ENCODE peak calls at places on chromosomes 4 and X, in five cellular contexts. B, S, C, T and W are unnamed samples.

GRCh38 chr4:10015140-10015753 is 6.0 kb downstream of the SLC2A9 start:
- DNase-seq in B (peak), C (no peak), S (peak), T (peak), W (no peak)

GRCh38 chrX:93428497-93428896 is 244.9 kb downstream of the NAP1L3 start:
- DNase-seq in C (no peak), S (no peak), T (no peak), B (no peak), W (no peak)

GRCh38 chr4:188190461-188190860 is 51.2 kb downstream of the TRIML1 start:
- DNase-seq in T (no peak), C (no peak), B (no peak), S (no peak), W (no peak)

GRCh38 chr4:86769794-86770193 is 79.4 kb downstream of the SLC10A6 start:
- DNase-seq in C (no peak), T (no peak), B (no peak), S (no peak), W (no peak)

GRCh38 chr4:123182289-123182688 is 214.3 kb upstream of the SPRY1 start:
- DNase-seq in B (no peak), C (no peak), T (peak), S (no peak), W (no peak)

GRCh38 chrX:44795945-44796450 is 47.8 kb upstream of the DUSP21 start:
- DNase-seq in B (no peak), C (no peak), S (no peak), T (no peak), W (peak)

GRCh38 chr4:126065016-126065415 is 750.3 kb downstream of the FAT4 start:
- DNase-seq in S (no peak), T (no peak), C (no peak), B (no peak), W (no peak)

GRCh38 chr4:92305148-92305877 is 1.5 kb downstream of the GRID2 start:
- DNase-seq in T (peak), S (peak), B (peak), C (no peak), W (no peak)

GRCh38 chrX:115968436-115969252 is 201.9 kb upstream of the AGTR2 start:
- DNase-seq in B (peak), T (no peak), S (peak), C (no peak), W (no peak)

GRCh38 chrX:139823806-139824205 is 109.0 kb downstream of the ATP11C start:
- DNase-seq in T (no peak), C (no peak), S (no peak), B (no peak), W (no peak)

GRCh38 chr4:30903493-30903892 is 183.3 kb downstream of the PCDH7 start:
- DNase-seq in C (no peak), T (no peak), B (no peak), S (no peak), W (no peak)

GRCh38 chr4:106695846-106696245 is 327.3 kb upstream of the GIMD1 start:
- DNase-seq in B (no peak), S (no peak), T (no peak), C (no peak), W (no peak)

GRCh38 chr4:156686120-156686519 is 285.5 kb downstream of the PDGFC start:
- DNase-seq in C (no peak), B (no peak), T (no peak), S (no peak), W (no peak)

GRCh38 chrX:49184294-49185061 is 1.7 kb downstream of the PRICKLE3 start:
- DNase-seq in B (peak), S (peak), T (peak), C (no peak), W (no peak)

GRCh38 chrX:134601240-134601639 is 57.0 kb downstream of the PLAC1 start:
- DNase-seq in S (no peak), B (no peak), T (no peak), C (no peak), W (no peak)

GRCh38 chr4:175671491-175671934 is 140.6 kb downstream of the GPM6A start:
- DNase-seq in B (no peak), T (no peak), C (no peak), S (peak), W (no peak)

GRCh38 chr4:162847945-162848549 is 318.6 kb downstream of the NAF1 start:
- DNase-seq in B (no peak), C (no peak), T (no peak), S (no peak), W (no peak)

GRCh38 chr4:113522433-113522832 is 239.1 kb downstream of the CAMK2D start:
- DNase-seq in S (no peak), B (no peak), T (no peak), C (no peak), W (no peak)

GRCh38 chr4:186726150-186726439 is 2.4 kb upstream of the FAT1 start:
- DNase-seq in S (no peak), T (no peak), B (no peak), C (no peak), W (no peak)

GRCh38 chr4:82515705-82516104 is 46.1 kb downstream of the TMEM150C start:
- DNase-seq in S (no peak), B (no peak), C (no peak), T (no peak), W (no peak)

GRCh38 chrX:108312011-108312410 is 126.2 kb downstream of the COL4A6 start:
- DNase-seq in C (no peak), B (no peak), S (no peak), T (no peak), W (no peak)

GRCh38 chr4:100391913-100392312 is 125.9 kb downstream of the EMCN start:
- DNase-seq in B (no peak), S (no peak), T (no peak), C (no peak), W (no peak)

GRCh38 chr4:182478475-182478874 is 235.3 kb downstream of the TENM3 start:
- DNase-seq in C (peak), S (no peak), B (peak), T (peak), W (no peak)

GRCh38 chr4:90840828-90841227 is 713.6 kb downstream of the CCSER1 start:
- DNase-seq in S (no peak), T (no peak), C (no peak), B (no peak), W (no peak)

GRCh38 chr4:185062606-185063005 is 44.3 kb downstream of the HELT start:
- DNase-seq in T (no peak), S (no peak), C (no peak), B (no peak), W (no peak)

GRCh38 chr4:11483076-11483475 is 54.4 kb upstream of the HS3ST1 start:
- DNase-seq in C (no peak), T (no peak), B (no peak), S (no peak), W (no peak)

GRCh38 chrX:16785247-16786138 is 773 bp upstream of the TXLNG start:
- DNase-seq in T (no peak), B (no peak), C (no peak), S (no peak), W (no peak)

GRCh38 chr4:99624141-99624719 is 33.4 kb downstream of the C4orf54 start:
- DNase-seq in S (no peak), C (no peak), T (no peak), B (no peak), W (no peak)

DNA sequence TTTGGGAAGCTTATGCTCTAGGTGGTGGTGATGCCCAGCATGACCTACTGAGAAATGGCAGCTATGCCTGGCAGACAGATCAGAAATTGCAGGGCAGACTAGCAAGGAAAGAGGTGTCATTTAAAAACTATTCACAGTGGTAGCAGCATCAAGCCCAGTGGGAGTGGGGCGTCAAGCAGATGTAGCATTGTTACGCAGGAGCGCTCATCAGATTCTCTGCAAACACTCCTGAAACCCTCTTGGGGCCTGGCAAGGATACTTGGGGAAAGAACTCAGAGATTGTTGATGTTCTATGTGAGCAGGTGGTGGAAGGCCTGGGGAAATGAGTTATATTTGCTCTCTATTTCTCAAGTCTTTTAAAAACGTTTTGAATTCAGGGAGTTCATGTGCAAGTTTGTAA is 437.6 kb downstream of the RAPGEF2 start:
- DNase-seq in B (no peak), T (no peak), S (peak), C (no peak), W (no peak)
- TF ChIP-seq SRF in B (no peak), T (no peak), S (no peak), C (no peak), W (no peak)

GRCh38 chrX:3711331-3711917 is 2.0 kb downstream of the PRKX start:
- DNase-seq in B (no peak), S (no peak), T (peak), C (no peak), W (peak)

GRCh38 chrX:3712080-3712869 is 1.2 kb downstream of the PRKX start:
- DNase-seq in B (no peak), S (no peak), T (peak), C (no peak), W (no peak)

GRCh38 chrX:3713937-3714434 is 537 bp upstream of the PRKX start:
- DNase-seq in B (no peak), C (no peak), S (peak), T (peak), W (no peak)

GRCh38 chrX:3712870-3713224 is 602 bp downstream of the PRKX start:
- DNase-seq in T (peak), B (no peak), S (no peak), C (no peak), W (no peak)

DNA sequence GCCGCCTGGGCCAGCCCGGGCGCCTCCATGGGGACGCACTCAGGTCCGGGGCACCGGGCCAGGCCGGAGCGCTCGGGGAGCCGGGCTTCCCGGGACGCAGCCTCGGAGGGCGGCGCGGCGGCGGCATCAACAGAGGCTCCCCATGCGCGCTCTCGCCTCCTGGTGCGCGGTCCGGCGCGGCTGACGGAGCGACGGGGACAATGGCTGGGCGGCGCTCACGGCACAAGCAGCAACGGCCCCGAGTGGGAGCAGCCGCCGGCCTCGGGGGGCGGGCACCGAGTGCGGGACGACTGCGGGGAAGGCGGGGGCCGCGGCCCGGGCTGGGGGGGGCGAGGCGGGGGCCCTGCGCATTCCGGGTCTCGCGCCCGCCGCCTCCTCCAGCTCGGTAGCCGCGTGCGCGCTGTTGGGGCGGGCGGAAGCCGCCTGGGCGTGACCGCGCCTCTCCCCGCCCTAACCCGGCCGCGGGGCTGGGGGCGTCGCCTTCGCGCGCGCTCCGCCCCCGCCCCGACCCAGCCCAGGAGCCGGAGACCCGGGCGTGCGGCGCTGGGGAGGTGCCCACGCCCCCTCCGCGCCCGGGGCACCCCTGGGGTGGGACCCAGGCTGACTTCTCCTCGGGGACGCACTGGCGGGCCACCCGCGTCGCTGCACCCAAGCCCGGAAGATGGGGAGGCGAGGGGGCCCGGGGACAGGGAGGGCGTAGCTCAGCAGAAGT is at the start of gene PRKX:
- DNase-seq in B (no peak), C (no peak), S (peak), T (peak), W (peak)
- TF ChIP-seq POLR2A in B (no peak), C (no peak), S (peak), T (peak), W (peak)

DNA sequence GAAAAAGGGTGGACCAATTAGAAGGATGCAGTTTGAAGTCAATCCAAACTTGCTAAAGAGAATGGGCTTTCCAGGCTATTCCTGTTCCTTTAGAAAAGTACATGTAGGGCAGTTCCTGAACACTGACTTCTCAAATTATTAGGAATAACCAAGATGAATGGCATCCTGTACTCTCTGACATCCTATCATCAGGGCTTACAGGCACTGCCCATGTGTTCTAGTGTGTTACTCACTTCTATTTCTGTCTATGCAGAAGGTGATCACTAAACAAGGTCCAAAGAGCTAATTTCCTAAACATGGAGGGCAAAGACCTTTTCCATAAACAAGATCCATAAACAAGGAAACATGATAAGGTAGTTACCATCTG is 53.7 kb downstream of the AWAT2 start:
- DNase-seq in B (no peak), C (no peak), T (no peak), S (no peak), W (no peak)
- TF ChIP-seq SRF in B (no peak), C (no peak), T (no peak), S (no peak), W (no peak)

GRCh38 chr4:6576932-6577331 is 1.9 kb downstream of the MAN2B2 start:
- DNase-seq in C (no peak), B (no peak), T (no peak), S (no peak), W (no peak)

GRCh38 chr4:6580353-6580752 is 5.4 kb downstream of the MAN2B2 start:
- DNase-seq in B (no peak), C (no peak), S (no peak), T (no peak), W (no peak)

GRCh38 chr4:6577409-6577808 is 2.4 kb downstream of the MAN2B2 start:
- DNase-seq in S (no peak), C (no peak), B (no peak), T (no peak), W (no peak)

GRCh38 chr4:6576512-6576911 is 1.5 kb downstream of the MAN2B2 start:
- DNase-seq in B (no peak), C (no peak), S (no peak), T (no peak), W (no peak)

GRCh38 chr4:6578221-6578620 is 3.2 kb downstream of the MAN2B2 start:
- DNase-seq in T (no peak), C (no peak), B (no peak), S (no peak), W (no peak)
- TF ChIP-seq POLR2A in T (no peak), C (no peak), B (no peak), S (no peak), W (no peak)

GRCh38 chr4:121794505-121795192 is 6.5 kb upstream of the EXOSC9 start:
- DNase-seq in C (peak), T (peak), B (no peak), S (no peak), W (no peak)
- TF ChIP-seq SRF in C (no peak), T (no peak), B (no peak), S (no peak), W (no peak)

GRCh38 chrX:132217203-132218073 is 1.8 kb downstream of the RAP2C start:
- DNase-seq in S (peak), C (peak), B (peak), T (peak), W (peak)
- TF ChIP-seq POLR2A in S (no peak), C (no peak), B (no peak), T (peak), W (peak)

DNA sequence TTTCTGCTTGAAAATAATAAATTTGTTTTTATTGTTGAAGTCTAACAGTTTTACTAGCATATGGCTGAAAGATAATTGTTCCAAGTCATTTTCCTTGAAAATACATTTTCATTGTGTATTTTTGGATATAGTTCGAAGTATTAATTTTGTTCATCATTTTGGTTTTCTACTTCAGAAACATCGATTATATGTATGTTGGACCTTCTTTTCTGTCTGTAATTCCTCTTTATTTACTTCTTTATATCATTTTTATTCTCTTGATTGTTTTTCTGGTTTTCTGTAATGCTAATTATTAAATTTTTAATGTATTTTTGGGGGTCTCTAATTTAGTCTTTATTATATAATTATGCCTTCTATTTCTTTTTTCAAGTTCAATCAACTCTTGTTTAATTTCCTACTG is 407.1 kb upstream of the FRG1 start:
- DNase-seq in B (no peak), T (no peak), S (no peak), C (no peak), W (no peak)
- TF ChIP-seq SRF in B (no peak), T (no peak), S (no peak), C (no peak), W (no peak)

GRCh38 chr4:128287871-128288688 is 467 bp upstream of the PGRMC2 start:
- DNase-seq in B (peak), C (peak), T (peak), S (peak), W (peak)

GRCh38 chr4:128286474-128287158 is 997 bp downstream of the PGRMC2 start:
- DNase-seq in B (peak), T (peak), C (peak), S (no peak), W (no peak)

GRCh38 chr4:128288689-128289106 is 1.1 kb upstream of the PGRMC2 start:
- DNase-seq in C (no peak), T (peak), S (no peak), B (no peak), W (peak)

GRCh38 chr4:128285085-128286023 is 2.3 kb downstream of the PGRMC2 start:
- DNase-seq in C (peak), B (no peak), S (no peak), T (no peak), W (no peak)

GRCh38 chr4:128287159-128287870 is at the start of gene PGRMC2:
- DNase-seq in S (peak), B (no peak), C (no peak), T (peak), W (no peak)
- TF ChIP-seq POLR2A in S (peak), B (peak), C (no peak), T (no peak), W (peak)

GRCh38 chrX:137119049-137119448 is 85.3 kb upstream of the GPR101 start:
- DNase-seq in T (no peak), C (no peak), B (no peak), S (no peak), W (no peak)

GRCh38 chrX:137118136-137118535 is 84.3 kb upstream of the GPR101 start:
- DNase-seq in C (no peak), S (no peak), B (no peak), T (no peak), W (no peak)

GRCh38 chrX:137118536-137118935 is 84.7 kb upstream of the GPR101 start:
- DNase-seq in T (no peak), S (no peak), C (no peak), B (no peak), W (no peak)
- TF ChIP-seq SRF in T (no peak), S (no peak), C (no peak), B (no peak), W (no peak)

DNA sequence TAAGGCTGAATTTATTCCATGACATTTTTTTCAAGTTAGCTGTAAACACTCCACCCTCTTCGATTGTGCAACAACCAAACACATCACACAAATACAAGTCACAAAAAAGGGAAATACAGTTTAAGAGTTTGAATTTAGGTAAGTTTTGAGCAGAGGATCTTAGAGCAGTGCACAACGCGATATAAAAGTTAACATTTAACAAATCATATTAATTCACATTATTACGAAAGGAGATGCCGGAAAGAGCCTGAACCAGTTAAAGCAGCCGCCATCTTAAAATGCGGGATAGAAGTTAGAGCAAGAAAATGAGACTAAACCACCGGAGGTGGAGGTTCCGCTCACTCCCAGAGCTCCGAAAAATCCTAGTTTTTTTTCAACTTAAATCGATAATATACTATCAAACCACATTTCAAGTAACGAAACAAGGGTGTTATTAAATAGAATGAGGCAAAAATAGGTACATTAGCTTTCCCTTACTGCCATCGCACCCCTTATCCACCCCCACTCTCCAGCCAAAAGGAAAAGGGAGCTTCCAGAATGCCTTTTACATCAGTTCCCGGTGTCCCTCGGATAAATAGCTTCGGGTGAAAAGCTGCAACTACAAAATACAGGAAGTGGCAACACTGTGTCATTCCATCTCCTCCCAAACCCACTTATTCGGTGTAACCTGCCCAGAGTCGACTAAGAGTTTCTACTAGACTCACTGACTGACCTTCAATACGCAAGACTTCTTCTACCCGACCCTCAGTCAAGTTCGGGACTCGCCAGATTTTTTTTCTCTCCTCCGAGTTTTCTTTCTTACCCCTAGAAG is 1.9 kb downstream of the UBE2D3 start:
- DNase-seq in C (peak), B (peak), T (peak), S (no peak), W (no peak)
- TF ChIP-seq POLR2A in C (no peak), B (no peak), T (no peak), S (peak), W (no peak)